ENCODE peak calls at places on chromosomes 16 and 17, in eight cellular contexts. One of them, this sample, is unnamed.

GRCh38 chr16:2174396-2175131 is 19.0 kb downstream of the TRAF7 start:
- DNase-seq in spleen: peak
- DNase-seq in HCT116: no peak
- DNase-seq in ovary: no peak
- DNase-seq in body of pancreas: no peak
- DNase-seq in heart left ventricle: no peak
- DNase-seq in stomach: no peak
- DNase-seq in Peyer's patch: no peak
- DNase-seq in this sample: no peak

GRCh38 chr17:55709984-55710383 is 12.7 kb downstream of the TMEM100 start:
- DNase-seq in stomach: no peak
- DNase-seq in Peyer's patch: no peak
- DNase-seq in ovary: no peak
- DNase-seq in HCT116: no peak
- DNase-seq in spleen: no peak
- DNase-seq in body of pancreas: no peak
- DNase-seq in heart left ventricle: no peak
- DNase-seq in this sample: no peak

GRCh38 chr17:44967026-44967906 is 837 bp downstream of the C1QL1 start:
- DNase-seq in HCT116: no peak
- DNase-seq in spleen: no peak
- DNase-seq in stomach: no peak
- DNase-seq in heart left ventricle: no peak
- DNase-seq in body of pancreas: no peak
- DNase-seq in Peyer's patch: no peak
- DNase-seq in ovary: no peak
- DNase-seq in this sample: no peak

GRCh38 chr17:15171433-15172047 is 93.6 kb downstream of the PMP22 start:
- DNase-seq in ovary: peak
- DNase-seq in Peyer's patch: peak
- DNase-seq in HCT116: peak
- DNase-seq in body of pancreas: peak
- DNase-seq in stomach: peak
- DNase-seq in spleen: peak
- DNase-seq in heart left ventricle: peak
- DNase-seq in this sample: peak

GRCh38 chr17:28645576-28645939 is 600 bp upstream of the BLTP2 start:
- DNase-seq in ovary: no peak
- DNase-seq in HCT116: no peak
- DNase-seq in stomach: no peak
- DNase-seq in body of pancreas: no peak
- DNase-seq in heart left ventricle: no peak
- DNase-seq in Peyer's patch: no peak
- DNase-seq in spleen: no peak
- DNase-seq in this sample: no peak

GRCh38 chr16:56355786-56356275 is 69.5 kb downstream of the AMFR start:
- DNase-seq in body of pancreas: no peak
- DNase-seq in heart left ventricle: no peak
- DNase-seq in spleen: peak
- DNase-seq in Peyer's patch: peak
- DNase-seq in HCT116: no peak
- DNase-seq in stomach: peak
- DNase-seq in ovary: peak
- DNase-seq in this sample: peak

GRCh38 chr16:66961065-66961744 is at the start of gene CES3:
- DNase-seq in ovary: no peak
- DNase-seq in spleen: no peak
- DNase-seq in HCT116: peak
- DNase-seq in stomach: peak
- DNase-seq in body of pancreas: peak
- DNase-seq in heart left ventricle: no peak
- DNase-seq in Peyer's patch: peak
- DNase-seq in this sample: no peak

GRCh38 chr17:10022416-10022815 is 117.3 kb upstream of the RCVRN start:
- DNase-seq in HCT116: no peak
- DNase-seq in body of pancreas: no peak
- DNase-seq in ovary: no peak
- DNase-seq in Peyer's patch: no peak
- DNase-seq in stomach: no peak
- DNase-seq in spleen: no peak
- DNase-seq in heart left ventricle: peak
- DNase-seq in this sample: no peak

GRCh38 chr16:22130528-22130927 is 31.8 kb upstream of the SDR42E2 start:
- DNase-seq in ovary: no peak
- DNase-seq in body of pancreas: no peak
- DNase-seq in Peyer's patch: no peak
- DNase-seq in spleen: no peak
- DNase-seq in heart left ventricle: no peak
- DNase-seq in HCT116: no peak
- DNase-seq in stomach: no peak
- DNase-seq in this sample: no peak

GRCh38 chr17:66960623-66961022 is 3.9 kb upstream of the CACNG4 start:
- DNase-seq in ovary: no peak
- DNase-seq in Peyer's patch: no peak
- DNase-seq in body of pancreas: no peak
- DNase-seq in HCT116: no peak
- DNase-seq in stomach: no peak
- DNase-seq in spleen: no peak
- DNase-seq in heart left ventricle: no peak
- DNase-seq in this sample: no peak

GRCh38 chr17:42179911-42180410 is 981 bp downstream of the KCNH4 start:
- DNase-seq in body of pancreas: peak
- DNase-seq in HCT116: no peak
- DNase-seq in heart left ventricle: no peak
- DNase-seq in spleen: no peak
- DNase-seq in ovary: peak
- DNase-seq in Peyer's patch: no peak
- DNase-seq in stomach: peak
- DNase-seq in this sample: no peak

GRCh38 chr16:46757339-46758050 is 9.4 kb upstream of the MYLK3 start:
- DNase-seq in spleen: peak
- DNase-seq in ovary: no peak
- DNase-seq in stomach: peak
- DNase-seq in HCT116: no peak
- DNase-seq in body of pancreas: no peak
- DNase-seq in Peyer's patch: no peak
- DNase-seq in heart left ventricle: peak
- DNase-seq in this sample: no peak

GRCh38 chr16:3797473-3797872 is 80.1 kb upstream of the TRAP1 start:
- DNase-seq in ovary: no peak
- DNase-seq in heart left ventricle: no peak
- DNase-seq in HCT116: no peak
- DNase-seq in Peyer's patch: no peak
- DNase-seq in stomach: no peak
- DNase-seq in body of pancreas: no peak
- DNase-seq in spleen: no peak
- DNase-seq in this sample: no peak

GRCh38 chr17:50798424-50799344 is 31.4 kb upstream of the ANKRD40CL start:
- DNase-seq in HCT116: no peak
- DNase-seq in Peyer's patch: no peak
- DNase-seq in stomach: no peak
- DNase-seq in body of pancreas: no peak
- DNase-seq in ovary: no peak
- DNase-seq in heart left ventricle: no peak
- DNase-seq in spleen: no peak
- DNase-seq in this sample: peak

GRCh38 chr17:8080208-8080798 is 7.2 kb downstream of the ALOX12B start:
- DNase-seq in body of pancreas: no peak
- DNase-seq in heart left ventricle: no peak
- DNase-seq in spleen: peak
- DNase-seq in HCT116: no peak
- DNase-seq in Peyer's patch: no peak
- DNase-seq in ovary: no peak
- DNase-seq in stomach: no peak
- DNase-seq in this sample: no peak

GRCh38 chr17:49223517-49224197 is 6.9 kb downstream of the PHOSPHO1 start:
- DNase-seq in Peyer's patch: peak
- DNase-seq in spleen: peak
- DNase-seq in HCT116: peak
- DNase-seq in body of pancreas: peak
- DNase-seq in ovary: peak
- DNase-seq in heart left ventricle: peak
- DNase-seq in stomach: peak
- DNase-seq in this sample: peak

GRCh38 chr16:28308794-28309535 is 16.6 kb downstream of the SBK1 start:
- DNase-seq in stomach: no peak
- DNase-seq in heart left ventricle: peak
- DNase-seq in Peyer's patch: no peak
- DNase-seq in ovary: no peak
- DNase-seq in body of pancreas: no peak
- DNase-seq in HCT116: no peak
- DNase-seq in spleen: no peak
- DNase-seq in this sample: no peak

GRCh38 chr17:37672545-37673078 is 29.4 kb upstream of the DDX52 start:
- DNase-seq in heart left ventricle: no peak
- DNase-seq in spleen: no peak
- DNase-seq in ovary: no peak
- DNase-seq in stomach: no peak
- DNase-seq in Peyer's patch: no peak
- DNase-seq in body of pancreas: no peak
- DNase-seq in HCT116: no peak
- DNase-seq in this sample: no peak

GRCh38 chr16:81275064-81275532 is 36.6 kb downstream of the BCO1 start:
- DNase-seq in heart left ventricle: no peak
- DNase-seq in ovary: no peak
- DNase-seq in stomach: peak
- DNase-seq in spleen: no peak
- DNase-seq in body of pancreas: no peak
- DNase-seq in HCT116: no peak
- DNase-seq in Peyer's patch: peak
- DNase-seq in this sample: no peak

GRCh38 chr16:48041861-48042435 is 113.8 kb downstream of the ABCC12 start:
- DNase-seq in heart left ventricle: no peak
- DNase-seq in stomach: no peak
- DNase-seq in Peyer's patch: no peak
- DNase-seq in ovary: no peak
- DNase-seq in body of pancreas: no peak
- DNase-seq in spleen: no peak
- DNase-seq in HCT116: peak
- DNase-seq in this sample: no peak
- TF ChIP-seq CTCF in heart left ventricle: no peak
- TF ChIP-seq CTCF in stomach: no peak
- TF ChIP-seq CTCF in Peyer's patch: no peak
- TF ChIP-seq CTCF in ovary: no peak
- TF ChIP-seq CTCF in body of pancreas: no peak
- TF ChIP-seq CTCF in spleen: no peak
- TF ChIP-seq CTCF in HCT116: peak
- TF ChIP-seq CTCF in this sample: no peak

DNA sequence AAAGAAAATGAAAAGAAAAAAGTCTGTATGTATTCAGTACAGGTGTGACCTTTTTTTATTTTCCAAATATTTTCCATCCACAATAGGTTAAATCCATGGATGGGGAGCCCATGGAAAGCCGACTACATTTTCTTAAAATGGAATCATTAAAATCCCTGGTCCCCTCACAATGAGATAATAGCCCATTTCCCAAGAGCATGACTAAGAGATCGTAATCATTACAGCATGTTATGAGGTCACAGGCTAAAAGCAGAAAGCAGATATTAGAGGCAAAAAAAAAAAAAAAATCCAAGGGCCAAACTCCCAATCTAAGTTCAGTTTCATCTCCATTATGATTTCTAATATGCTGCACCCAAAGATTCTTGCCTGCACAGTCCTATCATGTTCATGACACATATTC is 44.7 kb downstream of the CYTH1 start:
- DNase-seq in heart left ventricle: no peak
- DNase-seq in spleen: no peak
- DNase-seq in HCT116: no peak
- DNase-seq in body of pancreas: no peak
- DNase-seq in ovary: no peak
- DNase-seq in Peyer's patch: no peak
- DNase-seq in stomach: no peak
- DNase-seq in this sample: no peak
- H3K4me3 ChIP-seq in heart left ventricle: peak
- H3K4me3 ChIP-seq in spleen: no peak
- H3K4me3 ChIP-seq in HCT116: peak
- H3K4me3 ChIP-seq in body of pancreas: no peak
- H3K4me3 ChIP-seq in ovary: no peak
- H3K4me3 ChIP-seq in Peyer's patch: no peak
- H3K4me3 ChIP-seq in stomach: peak
- H3K4me3 ChIP-seq in this sample: no peak

GRCh38 chr17:40310882-40311391 is 2.0 kb downstream of the RARA start:
- DNase-seq in HCT116: no peak
- DNase-seq in heart left ventricle: peak
- DNase-seq in spleen: no peak
- DNase-seq in body of pancreas: no peak
- DNase-seq in stomach: no peak
- DNase-seq in ovary: no peak
- DNase-seq in Peyer's patch: peak
- DNase-seq in this sample: peak

GRCh38 chr17:40313660-40314556 is 4.9 kb downstream of the RARA start:
- DNase-seq in body of pancreas: no peak
- DNase-seq in spleen: no peak
- DNase-seq in HCT116: no peak
- DNase-seq in stomach: no peak
- DNase-seq in ovary: peak
- DNase-seq in Peyer's patch: no peak
- DNase-seq in heart left ventricle: no peak
- DNase-seq in this sample: no peak

GRCh38 chr17:40311575-40311974 is 2.6 kb downstream of the RARA start:
- DNase-seq in Peyer's patch: peak
- DNase-seq in ovary: no peak
- DNase-seq in HCT116: no peak
- DNase-seq in heart left ventricle: peak
- DNase-seq in spleen: peak
- DNase-seq in stomach: peak
- DNase-seq in body of pancreas: no peak
- DNase-seq in this sample: peak

GRCh38 chr17:40312893-40313659 is 4.1 kb downstream of the RARA start:
- DNase-seq in stomach: no peak
- DNase-seq in ovary: peak
- DNase-seq in heart left ventricle: no peak
- DNase-seq in body of pancreas: no peak
- DNase-seq in HCT116: no peak
- DNase-seq in spleen: no peak
- DNase-seq in Peyer's patch: peak
- DNase-seq in this sample: peak

GRCh38 chr17:40312131-40312731 is 3.3 kb downstream of the RARA start:
- DNase-seq in HCT116: no peak
- DNase-seq in Peyer's patch: peak
- DNase-seq in ovary: peak
- DNase-seq in body of pancreas: no peak
- DNase-seq in spleen: no peak
- DNase-seq in heart left ventricle: peak
- DNase-seq in stomach: no peak
- DNase-seq in this sample: peak
- TF ChIP-seq POLR2A in HCT116: no peak
- TF ChIP-seq POLR2A in Peyer's patch: no peak
- TF ChIP-seq POLR2A in ovary: no peak
- TF ChIP-seq POLR2A in body of pancreas: no peak
- TF ChIP-seq POLR2A in spleen: no peak
- TF ChIP-seq POLR2A in heart left ventricle: no peak
- TF ChIP-seq POLR2A in stomach: no peak
- TF ChIP-seq POLR2A in this sample: no peak

DNA sequence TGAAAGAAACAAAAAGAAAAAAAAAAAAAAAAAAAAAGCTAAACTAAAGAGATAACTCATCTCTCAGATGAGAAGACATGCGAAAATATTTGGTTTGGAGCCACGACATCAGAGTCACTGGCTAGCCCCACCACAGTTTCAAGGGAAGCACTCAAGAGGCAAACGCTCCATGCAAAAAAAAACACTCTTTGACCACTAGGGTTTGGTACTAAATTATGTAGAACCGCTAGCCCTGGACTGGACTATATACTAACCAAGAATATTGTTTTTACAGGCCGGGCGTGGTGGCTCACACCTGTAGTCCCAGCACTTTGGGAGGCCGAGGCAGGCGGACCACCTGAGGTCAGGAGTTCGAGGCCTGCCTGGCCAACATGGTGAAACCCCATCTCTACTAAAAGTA is 37.3 kb downstream of the METTL16 start:
- DNase-seq in ovary: no peak
- DNase-seq in spleen: no peak
- DNase-seq in stomach: no peak
- DNase-seq in heart left ventricle: no peak
- DNase-seq in body of pancreas: no peak
- DNase-seq in Peyer's patch: no peak
- DNase-seq in HCT116: no peak
- DNase-seq in this sample: no peak
- TF ChIP-seq CTCF in ovary: no peak
- TF ChIP-seq CTCF in spleen: no peak
- TF ChIP-seq CTCF in stomach: no peak
- TF ChIP-seq CTCF in heart left ventricle: no peak
- TF ChIP-seq CTCF in body of pancreas: no peak
- TF ChIP-seq CTCF in Peyer's patch: no peak
- TF ChIP-seq CTCF in HCT116: peak
- TF ChIP-seq CTCF in this sample: no peak